ENCODE peak calls at places on chromosome X, in seven cellular contexts. B is hypothalamus; S is WTC11; R is NCI-H524 treated with DMSO at 0.1 percent for 48 hours; A is astrocyte of the spinal cord; T is central memory CD4-positive, alpha-beta T cell; Y is NCI-H2029 treated with DMSO at 0.1 percent for 48 hours. J is an unnamed sample.

GRCh38 chrX:54808109-54808604 is 612 bp downstream of the MAGED2 start:
- DNase-seq in R (peak; percentile 51), Y (no peak), S (peak; percentile 76), T (no peak), B (peak; percentile 33), A (no peak), J (peak; percentile 85)

GRCh38 chrX:138026211-138026610 is 460.3 kb downstream of the ZIC3 start:
- DNase-seq in T (no peak), B (no peak), S (no peak), R (no peak), Y (no peak), A (peak; percentile 14), J (no peak)

GRCh38 chrX:118823263-118824172 is at the start of gene ZCCHC12:
- DNase-seq in T (peak; percentile 17), Y (peak; percentile 13), B (peak; percentile 14), R (peak; percentile 44), A (peak; percentile 59), S (peak; percentile 81), J (peak; percentile 64)

GRCh38 chrX:134603806-134604700 is 54.2 kb downstream of the PLAC1 start:
- DNase-seq in B (no peak), S (no peak), T (no peak), Y (no peak), A (peak; percentile 88), R (no peak), J (no peak)

GRCh38 chrX:10722804-10723364 is 102.5 kb upstream of the MID1 start:
- DNase-seq in R (peak; percentile 11), A (peak; percentile 51), T (peak; percentile 5), B (no peak), Y (peak; percentile 1), S (peak; percentile 67), J (peak; percentile 81)

GRCh38 chrX:1466971-1467561 is 14.4 kb upstream of the ASMTL start:
- DNase-seq in R (no peak), A (no peak), Y (no peak), S (no peak), B (no peak), T (peak; percentile 63), J (no peak)

GRCh38 chrX:140123446-140123845 is 158.1 kb upstream of the CXorf66 start:
- DNase-seq in S (peak; percentile 32), Y (no peak), T (no peak), A (peak; percentile 5), B (no peak), R (no peak), J (no peak)

GRCh38 chrX:141220342-141221008 is 21.8 kb downstream of the SPANXC start:
- DNase-seq in A (peak; percentile 81), S (no peak), B (no peak), T (no peak), Y (no peak), R (no peak), J (no peak)

GRCh38 chrX:154714925-154715324 is 36.0 kb downstream of the GAB3 start:
- DNase-seq in T (peak; percentile 51), S (peak; percentile 36), Y (no peak), B (no peak), R (no peak), A (peak; percentile 56), J (peak; percentile 47)

GRCh38 chrX:71367396-71367795 is 1.2 kb downstream of the TAF1 start:
- DNase-seq in B (no peak), T (no peak), Y (no peak), R (no peak), A (no peak), S (no peak), J (no peak)

GRCh38 chrX:101415180-101416130 is 7.4 kb downstream of the HNRNPH2 start:
- DNase-seq in B (no peak), S (no peak), R (no peak), Y (peak; percentile 14), T (peak; percentile 60), A (peak; percentile 85), J (peak; percentile 15)

GRCh38 chrX:572490-573124 is 58.0 kb upstream of the SHOX start:
- DNase-seq in S (no peak), B (no peak), Y (no peak), A (no peak), T (no peak), R (no peak), J (no peak)

GRCh38 chrX:119105826-119106225 is 21.8 kb downstream of the KIAA1210 start:
- DNase-seq in S (no peak), A (peak; percentile 16), T (no peak), B (no peak), R (no peak), Y (no peak), J (no peak)

GRCh38 chrX:19046343-19047215 is 62.7 kb upstream of the PHKA2 start:
- DNase-seq in Y (no peak), B (no peak), R (no peak), A (peak; percentile 35), T (no peak), S (no peak), J (no peak)

GRCh38 chrX:1542994-1543725 is 6.2 kb upstream of the P2RY8 start:
- DNase-seq in T (no peak), B (no peak), S (no peak), A (no peak), R (no peak), Y (no peak), J (no peak)

GRCh38 chrX:138345801-138346200 is 365.7 kb downstream of the FGF13 start:
- DNase-seq in Y (no peak), R (no peak), B (no peak), A (no peak), S (no peak), T (no peak), J (no peak)